ENCODE peak calls at places on chromosome 3, in five cellular contexts. F is astrocyte, A is GM20000, H is omental fat pad, P is Calu3. J is an unnamed sample.

GRCh38 chr3:98329392-98330124 is 24.1 kb upstream of the OR5K4 start:
- DNase-seq in A (peak; percentile 30), F (peak; percentile 4), P (peak; percentile 46), H (no peak), J (peak; percentile 32)

GRCh38 chr3:145780301-145780700 is 380.7 kb downstream of the PLOD2 start:
- DNase-seq in F (no peak), A (no peak), P (no peak), H (no peak), J (no peak)

GRCh38 chr3:44136421-44136820 is 105.3 kb upstream of the TOPAZ1 start:
- DNase-seq in F (no peak), P (no peak), H (no peak), A (no peak), J (no peak)

GRCh38 chr3:124115965-124116364 is 124.0 kb upstream of the ROPN1 start:
- DNase-seq in H (no peak), A (no peak), P (no peak), F (no peak), J (peak; percentile 29)

GRCh38 chr3:102532901-102533300 is 98.1 kb downstream of the ZPLD1 start:
- DNase-seq in A (no peak), F (peak; percentile 10), P (no peak), H (no peak), J (peak; percentile 17)

GRCh38 chr3:23002846-23003800 is 200.0 kb upstream of the UBE2E2 start:
- DNase-seq in P (peak; percentile 33), A (no peak), H (no peak), F (peak; percentile 15), J (no peak)

GRCh38 chr3:23776352-23776891 is 29.3 kb upstream of the UBE2E1 start:
- DNase-seq in P (no peak), H (no peak), F (peak; percentile 72), A (no peak), J (peak; percentile 24)

GRCh38 chr3:114671741-114672510 is 378.1 kb downstream of the TIGIT start:
- DNase-seq in F (no peak), A (no peak), P (no peak), H (no peak), J (no peak)

GRCh38 chr3:50525191-50525590 is 21.8 kb upstream of the CACNA2D2 start:
- DNase-seq in F (no peak), H (no peak), A (no peak), P (no peak), J (no peak)

GRCh38 chr3:57555316-57555715 is 758 bp upstream of the PDE12 start:
- DNase-seq in A (no peak), H (no peak), P (no peak), F (no peak), J (no peak)

GRCh38 chr3:183597959-183598358 is 37.5 kb upstream of the KLHL24 start:
- DNase-seq in P (no peak), H (no peak), A (no peak), F (no peak), J (no peak)

GRCh38 chr3:153273767-153274443 is 111.9 kb downstream of the RAP2B start:
- DNase-seq in F (no peak), P (no peak), H (no peak), A (no peak), J (peak; percentile 75)

GRCh38 chr3:24123596-24123995 is 178.5 kb downstream of the NR1D2 start:
- DNase-seq in H (no peak), P (no peak), F (peak; percentile 23), A (no peak), J (peak; percentile 30)

GRCh38 chr3:50616003-50616769 is 765 bp upstream of the MAPKAPK3 start:
- DNase-seq in A (peak; percentile 88), H (peak; percentile 61), F (peak; percentile 53), P (peak; percentile 85), J (peak; percentile 78)

GRCh38 chr3:183061431-183062172 is 37.7 kb downstream of the MCCC1 start:
- DNase-seq in A (no peak), F (peak; percentile 36), P (no peak), H (no peak), J (no peak)

GRCh38 chr3:72255191-72255590 is 470.2 kb upstream of the PROK2 start:
- DNase-seq in F (peak; percentile 24), H (no peak), P (no peak), A (no peak), J (peak; percentile 60)

GRCh38 chr3:193313448-193313958 is 65.0 kb downstream of the ATP13A5 start:
- DNase-seq in H (no peak), F (no peak), P (no peak), A (no peak), J (no peak)

GRCh38 chr3:149702691-149703426 is 45.0 kb upstream of the WWTR1 start:
- DNase-seq in A (no peak), P (no peak), F (peak; percentile 90), H (no peak), J (peak; percentile 84)

GRCh38 chr3:172179680-172180399 is 140.5 kb downstream of the FNDC3B start:
- DNase-seq in P (no peak), A (peak; percentile 41), H (no peak), F (no peak), J (no peak)

GRCh38 chr3:183108002-183108449 is 8.7 kb upstream of the MCCC1 start:
- DNase-seq in A (no peak), F (peak; percentile 49), P (no peak), H (no peak), J (no peak)

GRCh38 chr3:25021816-25022215 is 406.2 kb upstream of the RARB start:
- DNase-seq in H (no peak), A (no peak), P (peak; percentile 5), F (peak; percentile 42), J (no peak)

GRCh38 chr3:89256395-89256794 is 149.0 kb downstream of the EPHA3 start:
- DNase-seq in F (no peak), P (no peak), A (no peak), H (no peak), J (no peak)

GRCh38 chr3:145807990-145808389 is 353.0 kb downstream of the PLOD2 start:
- DNase-seq in A (no peak), P (no peak), H (no peak), F (peak; percentile 50), J (peak; percentile 19)

GRCh38 chr3:169813757-169814517 is 1.2 kb upstream of the LRRC34 start:
- DNase-seq in F (no peak), A (peak; percentile 79), H (no peak), P (no peak), J (no peak)

GRCh38 chr3:176650478-176650877 is 546.8 kb downstream of the TBL1XR1 start:
- DNase-seq in A (no peak), F (peak; percentile 12), P (no peak), H (no peak), J (peak; percentile 0)

GRCh38 chr3:153221748-153222162 is 59.7 kb downstream of the RAP2B start:
- DNase-seq in A (peak; percentile 37), F (peak; percentile 99), H (no peak), P (no peak), J (peak; percentile 95)

GRCh38 chr3:73542127-73542526 is 82.6 kb downstream of the PDZRN3 start:
- DNase-seq in F (no peak), H (no peak), P (no peak), A (no peak), J (no peak)

GRCh38 chr3:30548605-30549004 is 57.8 kb upstream of the TGFBR2 start:
- DNase-seq in A (no peak), F (no peak), P (peak; percentile 27), H (no peak), J (no peak)

GRCh38 chr3:140441006-140441405 is 236.9 kb upstream of the TRIM42 start:
- DNase-seq in A (no peak), H (no peak), P (peak; percentile 49), F (peak; percentile 78), J (no peak)

GRCh38 chr3:174869448-174869847 is 10.3 kb downstream of the NAALADL2 start:
- DNase-seq in F (no peak), P (no peak), H (no peak), A (no peak), J (no peak)

GRCh38 chr3:126180477-126181397 is at the start of gene ALDH1L1:
- DNase-seq in A (no peak), F (peak; percentile 36), P (peak; percentile 85), H (peak; percentile 51), J (no peak)

GRCh38 chr3:13494463-13495350 is 14.6 kb downstream of the HDAC11 start:
- DNase-seq in F (no peak), P (peak; percentile 33), A (no peak), H (no peak), J (peak; percentile 27)
- TF ChIP-seq CTCF in F (peak; percentile 45), P (peak; percentile 27), A (peak; percentile 53), H (no peak), J (peak; percentile 80)

DNA sequence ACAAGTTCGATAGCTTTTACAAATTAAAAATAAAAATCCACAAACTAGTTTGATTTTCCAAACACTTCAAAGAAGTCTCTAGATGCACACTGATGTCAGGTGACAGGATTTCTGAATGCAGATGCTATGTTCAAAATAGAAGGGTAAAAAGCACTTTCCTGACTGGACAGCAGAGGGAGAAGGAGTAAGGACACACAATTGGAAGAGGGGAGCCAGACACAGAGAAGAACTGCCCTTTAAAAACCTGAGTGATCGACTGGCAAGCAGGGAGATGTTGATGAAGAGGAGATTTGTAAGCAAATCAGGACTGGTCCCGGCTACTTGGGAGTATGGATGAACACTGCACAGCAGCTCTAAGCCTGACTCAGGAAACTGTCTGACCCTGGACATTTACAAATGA is 612.8 kb downstream of the MAGI1 start:
- DNase-seq in A (no peak), P (peak; percentile 1), F (no peak), H (no peak), J (peak; percentile 27)
- TF ChIP-seq CTCF in A (no peak), P (no peak), F (peak; percentile 52), H (no peak), J (peak; percentile 68)

DNA sequence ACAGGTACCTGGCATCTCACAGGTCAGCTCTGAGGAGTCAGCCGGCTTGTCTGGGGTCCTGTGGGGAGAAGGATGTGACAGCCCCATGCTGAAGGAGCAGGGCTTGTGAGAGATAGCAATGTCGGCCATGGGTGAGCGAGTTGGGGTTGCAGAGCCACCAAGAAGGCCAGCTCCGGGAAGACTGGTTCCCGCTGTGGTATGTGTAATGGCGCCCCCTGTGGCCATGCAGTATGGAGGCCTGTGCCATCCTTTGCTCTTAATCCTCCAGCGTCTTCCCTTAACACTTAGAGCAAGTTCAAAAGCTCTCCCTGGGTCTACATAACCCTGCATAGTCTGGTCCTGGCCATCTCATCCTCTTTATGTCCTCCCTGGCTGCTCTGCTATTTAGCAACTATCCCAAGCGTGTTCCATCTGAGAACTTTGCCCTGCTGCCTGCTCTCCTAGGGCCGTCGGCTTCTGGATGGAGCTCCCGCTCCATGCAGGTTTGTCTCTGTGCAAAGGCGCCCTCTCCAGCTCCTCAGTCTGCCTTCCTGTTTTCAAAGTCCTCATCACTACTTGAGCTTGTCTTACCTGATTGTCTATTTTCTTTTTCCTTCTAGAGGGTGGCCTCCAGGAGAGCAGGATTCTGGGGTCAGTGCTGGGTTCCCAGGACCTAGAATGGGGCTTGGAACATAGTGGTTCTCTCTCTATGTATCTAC is 40.8 kb upstream of the IQCF6 start:
- DNase-seq in P (peak; percentile 22), F (no peak), H (no peak), A (peak; percentile 15), J (no peak)
- TF ChIP-seq CTCF in P (no peak), F (no peak), H (no peak), A (no peak), J (peak; percentile 68)

DNA sequence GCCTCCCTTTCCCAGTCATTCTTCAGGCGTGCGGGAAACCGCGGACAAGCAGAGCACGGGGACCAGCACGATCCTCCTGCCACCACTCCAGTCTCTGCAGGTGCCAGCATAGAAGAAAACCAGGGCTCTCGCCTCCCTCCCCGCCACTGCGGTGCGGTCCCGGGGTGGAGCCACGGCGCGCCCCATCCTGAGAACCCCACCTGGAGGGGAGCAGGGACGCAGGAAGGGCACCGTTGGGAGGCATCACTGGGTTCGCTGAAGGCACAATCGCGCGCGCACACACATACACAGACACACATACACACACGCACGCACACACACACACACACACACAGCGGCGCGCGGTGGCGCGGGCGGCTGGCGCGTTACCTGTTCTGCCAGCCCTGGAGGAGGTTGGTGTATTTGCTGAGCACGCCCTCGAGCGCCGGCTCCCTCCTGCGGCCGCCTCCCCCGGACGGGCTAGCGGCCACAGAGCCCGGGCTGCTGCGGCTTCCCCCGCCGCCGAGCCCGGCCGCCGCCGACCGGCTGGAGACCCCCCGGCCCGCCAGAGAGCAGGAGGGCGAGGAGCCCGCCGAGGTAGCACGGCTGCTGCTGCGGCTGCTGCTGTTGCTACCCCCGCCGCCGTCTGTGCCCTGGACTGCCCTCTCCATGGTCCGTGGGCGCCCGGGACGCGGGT is 394 bp downstream of the OSBPL10 start:
- DNase-seq in F (peak; percentile 60), P (peak; percentile 80), A (peak; percentile 54), H (no peak), J (peak; percentile 16)
- TF ChIP-seq CTCF in F (no peak), P (no peak), A (no peak), H (no peak), J (no peak)

J was measured in HFFc6.